ENCODE peak calls at places on chromosomes 1 and 21, in seven cellular contexts. A, N, W, E, O, X and C are unnamed samples.

GRCh38 chr21:45442276-45442675 is 37.3 kb downstream of the COL18A1 start:
- DNase-seq in X (no peak), N (no peak), E (no peak), O (no peak), W (no peak), A (no peak), C (no peak)

GRCh38 chr1:212557739-212558664 is 50.6 kb upstream of the ATF3 start:
- DNase-seq in X (peak; percentile 15), A (peak; percentile 21), E (peak; percentile 55), O (peak; percentile 61), W (peak; percentile 70), N (no peak), C (peak; percentile 25)

GRCh38 chr1:160539896-160540858 is 17.1 kb upstream of the SLAMF6 start:
- DNase-seq in X (no peak), N (no peak), A (no peak), E (no peak), W (peak; percentile 34), O (no peak), C (no peak)

GRCh38 chr21:44569861-44570517 is 3.5 kb upstream of the KRTAP10-4 start:
- DNase-seq in X (no peak), O (no peak), E (no peak), N (no peak), W (no peak), A (no peak), C (no peak)

GRCh38 chr1:239566074-239566473 is 179.7 kb downstream of the CHRM3 start:
- DNase-seq in X (no peak), O (no peak), A (no peak), W (no peak), E (no peak), N (no peak), C (no peak)

GRCh38 chr1:109947582-109948284 is 36.8 kb upstream of the AHCYL1 start:
- DNase-seq in O (no peak), W (no peak), A (no peak), X (no peak), E (no peak), N (no peak), C (no peak)

GRCh38 chr1:180116964-180117763 is 37.5 kb upstream of the QSOX1 start:
- DNase-seq in E (no peak), N (peak; percentile 15), X (no peak), A (no peak), W (peak; percentile 60), O (no peak), C (peak; percentile 33)

GRCh38 chr1:70902211-70902610 is 145.4 kb downstream of the PTGER3 start:
- DNase-seq in X (no peak), A (no peak), O (no peak), E (no peak), N (no peak), W (no peak), C (no peak)

GRCh38 chr1:30656171-30656940 is 67.0 kb downstream of the MATN1 start:
- DNase-seq in A (no peak), W (no peak), N (no peak), X (no peak), E (no peak), O (no peak), C (no peak)

GRCh38 chr1:119978018-119978505 is 81.7 kb upstream of the ADAM30 start:
- DNase-seq in N (no peak), O (no peak), E (no peak), W (no peak), A (no peak), X (peak; percentile 80), C (no peak)

GRCh38 chr1:216247937-216248336 is 175.3 kb downstream of the USH2A start:
- DNase-seq in W (no peak), O (no peak), X (no peak), N (no peak), A (no peak), E (no peak), C (no peak)

GRCh38 chr1:27672750-27673112 is 739 bp upstream of the IFI6 start:
- DNase-seq in X (peak; percentile 65), E (no peak), O (no peak), W (no peak), N (no peak), A (no peak), C (no peak)

GRCh38 chr1:227043755-227044154 is 103.7 kb downstream of the COQ8A start:
- DNase-seq in O (no peak), W (no peak), A (no peak), X (peak; percentile 39), N (peak; percentile 62), E (no peak), C (peak; percentile 35)

GRCh38 chr1:200231787-200232222 is 178.0 kb downstream of the ZNF281 start:
- DNase-seq in E (no peak), O (no peak), W (no peak), X (peak; percentile 76), A (no peak), N (no peak), C (peak; percentile 4)

GRCh38 chr1:38578444-38578951 is 281.1 kb downstream of the RRAGC start:
- DNase-seq in N (no peak), A (no peak), W (peak; percentile 17), X (no peak), O (peak; percentile 60), E (peak; percentile 59), C (no peak)

GRCh38 chr1:172350781-172351180 is 69.7 kb upstream of the C1orf105 start:
- DNase-seq in A (no peak), O (no peak), W (no peak), E (no peak), X (no peak), N (no peak), C (no peak)

GRCh38 chr1:103106426-103107321 is 1.6 kb downstream of the COL11A1 start:
- DNase-seq in O (peak; percentile 56), E (peak; percentile 81), A (peak; percentile 67), N (peak; percentile 54), W (peak; percentile 63), X (peak; percentile 54), C (peak; percentile 36)

GRCh38 chr1:247087256-247087655 is 8.6 kb upstream of the ZNF670 start:
- DNase-seq in N (no peak), A (no peak), E (no peak), O (no peak), X (no peak), W (no peak), C (no peak)

GRCh38 chr1:21736876-21737275 is 46.1 kb downstream of the USP48 start:
- DNase-seq in A (no peak), X (no peak), W (no peak), E (no peak), O (no peak), N (no peak), C (no peak)

GRCh38 chr1:185363205-185363604 is 46.2 kb upstream of the IVNS1ABP start:
- DNase-seq in W (no peak), N (no peak), A (no peak), O (no peak), E (no peak), X (no peak), C (no peak)

GRCh38 chr21:34035619-34036354 is 37.6 kb upstream of the MRPS6 start:
- DNase-seq in A (no peak), X (no peak), W (no peak), E (peak; percentile 41), N (no peak), O (no peak), C (peak; percentile 37)

GRCh38 chr1:1862905-1863547 is 27.9 kb downstream of the GNB1 start:
- DNase-seq in N (no peak), O (no peak), E (no peak), X (no peak), W (no peak), A (no peak), C (peak; percentile 34)

GRCh38 chr1:179190861-179191260 is 38.6 kb downstream of the ABL2 start:
- DNase-seq in N (no peak), X (no peak), O (no peak), E (no peak), A (no peak), W (no peak), C (no peak)

GRCh38 chr1:164588388-164589341 is 29.7 kb downstream of the PBX1 start:
- DNase-seq in O (peak; percentile 61), N (peak; percentile 60), W (peak; percentile 83), E (peak; percentile 94), A (peak; percentile 88), X (peak; percentile 84), C (no peak)

GRCh38 chr1:7373936-7374760 is 396.9 kb upstream of the VAMP3 start:
- DNase-seq in X (peak; percentile 54), O (peak; percentile 17), A (no peak), E (no peak), N (no peak), W (no peak), C (peak; percentile 60)

GRCh38 chr1:29757866-29758763 is 521.8 kb downstream of the PTPRU start:
- DNase-seq in X (no peak), O (peak; percentile 14), W (no peak), E (no peak), N (no peak), A (no peak), C (no peak)

GRCh38 chr1:235601087-235601486 is 48.5 kb downstream of the GNG4 start:
- DNase-seq in O (peak; percentile 57), E (peak; percentile 60), A (no peak), W (no peak), X (no peak), N (peak; percentile 16), C (no peak)
- H3K4me2 ChIP-seq in O (no peak overlapping the region), E (no peak overlapping the region), A (no peak overlapping the region), W (no peak overlapping the region), X (no peak overlapping the region), N (no peak overlapping the region), C (no peak overlapping the region)

GRCh38 chr1:67830928-67831596 is 2.2 kb downstream of the GNG12 start:
- DNase-seq in E (no peak), X (no peak), A (no peak), O (no peak), W (no peak), N (no peak), C (peak; percentile 7)
- H3K27ac ChIP-seq in E (no peak overlapping the region), X (peak overlapping the region; percentile 84), A (no peak overlapping the region), O (no peak overlapping the region), W (peak overlapping the region; percentile 94), N (peak overlapping the region; percentile 99), C (peak overlapping the region; percentile 90)

GRCh38 chr1:155009742-155010141 is 7.1 kb downstream of the ZBTB7B start:
- DNase-seq in N (no peak), E (no peak), X (no peak), O (no peak), A (no peak), W (no peak), C (no peak)

GRCh38 chr1:155010211-155010918 is 7.8 kb downstream of the ZBTB7B start:
- DNase-seq in X (no peak), O (no peak), W (no peak), E (no peak), A (no peak), N (no peak), C (no peak)

GRCh38 chr1:155011004-155011416 is 8.4 kb downstream of the ZBTB7B start:
- DNase-seq in X (no peak), E (peak; percentile 50), N (no peak), A (no peak), O (no peak), W (no peak), C (no peak)

GRCh38 chr1:155008015-155008941 is 5.7 kb downstream of the ZBTB7B start:
- DNase-seq in A (no peak), O (no peak), X (no peak), N (no peak), E (no peak), W (no peak), C (no peak)

GRCh38 chr1:155009221-155009711 is 6.7 kb downstream of the ZBTB7B start:
- DNase-seq in A (no peak), X (no peak), N (no peak), O (no peak), E (no peak), W (no peak), C (no peak)
- H3K4me2 ChIP-seq in A (no peak overlapping the region), X (no peak overlapping the region), N (peak overlapping the region; percentile 88), O (no peak overlapping the region), E (peak overlapping the region; percentile 65), W (peak overlapping the region; percentile 65), C (no peak overlapping the region)

GRCh38 chr1:46603858-46604549 is at the start of gene MKNK1:
- DNase-seq in W (peak; percentile 99), E (peak; percentile 99), N (peak; percentile 90), A (peak; percentile 95), X (peak; percentile 75), O (peak; percentile 98), C (peak; percentile 93)
- H3K27ac ChIP-seq in W (peak within 1 kb of the TSS; percentile 66), E (no peak within 1 kb of the TSS), N (peak within 1 kb of the TSS; percentile 93), A (no peak within 1 kb of the TSS), X (peak within 1 kb of the TSS; percentile 26), O (no peak within 1 kb of the TSS), C (peak within 1 kb of the TSS; percentile 49)